ENCODE peak calls at places on chromosomes 5 and 9, in nine cellular contexts. One of them, this sample, is unnamed.

GRCh38 chr9:29691758-29692407 is 2118.6 kb upstream of the C9orf72 start:
- DNase-seq in AG10803: no peak
- DNase-seq in stomach: no peak
- DNase-seq in right lobe of liver: no peak
- DNase-seq in lower lobe of right lung: no peak
- DNase-seq in DMS53: peak
- DNase-seq in NCI-H146: peak
- DNase-seq in IMR-90: no peak
- DNase-seq in NCI-H2029 treated with DMSO at 0.1 percent for 48 hours: no peak
- DNase-seq in this sample: no peak

GRCh38 chr5:58887721-58888409 is 305.0 kb downstream of the RAB3C start:
- DNase-seq in right lobe of liver: no peak
- DNase-seq in DMS53: no peak
- DNase-seq in NCI-H2029 treated with DMSO at 0.1 percent for 48 hours: no peak
- DNase-seq in AG10803: no peak
- DNase-seq in IMR-90: peak
- DNase-seq in stomach: no peak
- DNase-seq in NCI-H146: no peak
- DNase-seq in lower lobe of right lung: no peak
- DNase-seq in this sample: no peak

GRCh38 chr5:170755679-170756456 is 27.7 kb upstream of the GABRP start:
- DNase-seq in NCI-H146: peak
- DNase-seq in right lobe of liver: no peak
- DNase-seq in AG10803: no peak
- DNase-seq in stomach: peak
- DNase-seq in IMR-90: no peak
- DNase-seq in lower lobe of right lung: peak
- DNase-seq in NCI-H2029 treated with DMSO at 0.1 percent for 48 hours: peak
- DNase-seq in DMS53: peak
- DNase-seq in this sample: no peak

GRCh38 chr9:87793292-87793691 is 67.4 kb downstream of the CTSL start:
- DNase-seq in stomach: no peak
- DNase-seq in NCI-H2029 treated with DMSO at 0.1 percent for 48 hours: no peak
- DNase-seq in NCI-H146: no peak
- DNase-seq in lower lobe of right lung: no peak
- DNase-seq in AG10803: peak
- DNase-seq in IMR-90: peak
- DNase-seq in DMS53: no peak
- DNase-seq in right lobe of liver: peak
- DNase-seq in this sample: no peak

GRCh38 chr5:54654211-54654610 is 136.7 kb downstream of the SNX18 start:
- DNase-seq in lower lobe of right lung: no peak
- DNase-seq in DMS53: no peak
- DNase-seq in stomach: no peak
- DNase-seq in AG10803: peak
- DNase-seq in right lobe of liver: no peak
- DNase-seq in IMR-90: peak
- DNase-seq in NCI-H2029 treated with DMSO at 0.1 percent for 48 hours: no peak
- DNase-seq in NCI-H146: no peak
- DNase-seq in this sample: no peak

GRCh38 chr5:168023190-168023589 is 268.3 kb upstream of the WWC1 start:
- DNase-seq in NCI-H146: peak
- DNase-seq in stomach: no peak
- DNase-seq in AG10803: peak
- DNase-seq in IMR-90: no peak
- DNase-seq in NCI-H2029 treated with DMSO at 0.1 percent for 48 hours: no peak
- DNase-seq in right lobe of liver: no peak
- DNase-seq in DMS53: no peak
- DNase-seq in lower lobe of right lung: no peak
- DNase-seq in this sample: peak

GRCh38 chr5:114223866-114224265 is 138.0 kb upstream of the KCNN2 start:
- DNase-seq in NCI-H146: no peak
- DNase-seq in right lobe of liver: no peak
- DNase-seq in IMR-90: no peak
- DNase-seq in stomach: no peak
- DNase-seq in lower lobe of right lung: no peak
- DNase-seq in AG10803: peak
- DNase-seq in DMS53: peak
- DNase-seq in NCI-H2029 treated with DMSO at 0.1 percent for 48 hours: no peak
- DNase-seq in this sample: no peak

GRCh38 chr9:69195681-69196080 is 21.6 kb downstream of the TJP2 start:
- DNase-seq in AG10803: peak
- DNase-seq in NCI-H146: no peak
- DNase-seq in IMR-90: no peak
- DNase-seq in lower lobe of right lung: no peak
- DNase-seq in NCI-H2029 treated with DMSO at 0.1 percent for 48 hours: peak
- DNase-seq in DMS53: no peak
- DNase-seq in right lobe of liver: peak
- DNase-seq in stomach: no peak
- DNase-seq in this sample: no peak

GRCh38 chr9:90942555-90942954 is 140.9 kb downstream of the SYK start:
- DNase-seq in lower lobe of right lung: no peak
- DNase-seq in IMR-90: peak
- DNase-seq in NCI-H146: no peak
- DNase-seq in NCI-H2029 treated with DMSO at 0.1 percent for 48 hours: no peak
- DNase-seq in stomach: no peak
- DNase-seq in DMS53: peak
- DNase-seq in AG10803: no peak
- DNase-seq in right lobe of liver: no peak
- DNase-seq in this sample: peak

GRCh38 chr9:70525553-70525952 is 111.1 kb upstream of the KLF9 start:
- DNase-seq in IMR-90: peak
- DNase-seq in NCI-H146: no peak
- DNase-seq in right lobe of liver: no peak
- DNase-seq in lower lobe of right lung: no peak
- DNase-seq in NCI-H2029 treated with DMSO at 0.1 percent for 48 hours: no peak
- DNase-seq in stomach: no peak
- DNase-seq in AG10803: peak
- DNase-seq in DMS53: no peak
- DNase-seq in this sample: no peak

GRCh38 chr9:10910779-10911178 is 298.0 kb upstream of the PTPRD start:
- DNase-seq in right lobe of liver: no peak
- DNase-seq in lower lobe of right lung: no peak
- DNase-seq in stomach: no peak
- DNase-seq in DMS53: no peak
- DNase-seq in IMR-90: no peak
- DNase-seq in AG10803: no peak
- DNase-seq in NCI-H146: no peak
- DNase-seq in NCI-H2029 treated with DMSO at 0.1 percent for 48 hours: peak
- DNase-seq in this sample: no peak

GRCh38 chr9:117080996-117081395 is 333.9 kb downstream of the ASTN2 start:
- DNase-seq in lower lobe of right lung: no peak
- DNase-seq in IMR-90: no peak
- DNase-seq in NCI-H146: no peak
- DNase-seq in right lobe of liver: no peak
- DNase-seq in DMS53: no peak
- DNase-seq in stomach: no peak
- DNase-seq in NCI-H2029 treated with DMSO at 0.1 percent for 48 hours: no peak
- DNase-seq in AG10803: no peak
- DNase-seq in this sample: no peak

GRCh38 chr9:20382460-20383071 is 239.7 kb downstream of the MLLT3 start:
- DNase-seq in lower lobe of right lung: no peak
- DNase-seq in stomach: no peak
- DNase-seq in IMR-90: peak
- DNase-seq in AG10803: peak
- DNase-seq in right lobe of liver: no peak
- DNase-seq in NCI-H146: peak
- DNase-seq in DMS53: peak
- DNase-seq in NCI-H2029 treated with DMSO at 0.1 percent for 48 hours: no peak
- DNase-seq in this sample: no peak

GRCh38 chr5:15612915-15613635 is 113.1 kb downstream of the FBXL7 start:
- DNase-seq in DMS53: no peak
- DNase-seq in stomach: no peak
- DNase-seq in AG10803: no peak
- DNase-seq in NCI-H2029 treated with DMSO at 0.1 percent for 48 hours: no peak
- DNase-seq in NCI-H146: no peak
- DNase-seq in lower lobe of right lung: no peak
- DNase-seq in right lobe of liver: no peak
- DNase-seq in IMR-90: no peak
- DNase-seq in this sample: no peak

GRCh38 chr9:36891341-36891811 is 142.7 kb downstream of the PAX5 start:
- DNase-seq in NCI-H146: peak
- DNase-seq in IMR-90: no peak
- DNase-seq in NCI-H2029 treated with DMSO at 0.1 percent for 48 hours: no peak
- DNase-seq in right lobe of liver: no peak
- DNase-seq in AG10803: no peak
- DNase-seq in stomach: no peak
- DNase-seq in DMS53: no peak
- DNase-seq in lower lobe of right lung: no peak
- DNase-seq in this sample: no peak

GRCh38 chr9:112819635-112820496 is 69.3 kb downstream of the SNX30 start:
- DNase-seq in IMR-90: peak
- DNase-seq in lower lobe of right lung: no peak
- DNase-seq in NCI-H146: peak
- DNase-seq in right lobe of liver: no peak
- DNase-seq in NCI-H2029 treated with DMSO at 0.1 percent for 48 hours: peak
- DNase-seq in stomach: peak
- DNase-seq in DMS53: peak
- DNase-seq in AG10803: peak
- DNase-seq in this sample: no peak

GRCh38 chr9:613771-614347 is 227.6 kb upstream of the DMRT1 start:
- DNase-seq in stomach: peak
- DNase-seq in IMR-90: peak
- DNase-seq in right lobe of liver: peak
- DNase-seq in NCI-H2029 treated with DMSO at 0.1 percent for 48 hours: peak
- DNase-seq in AG10803: peak
- DNase-seq in DMS53: peak
- DNase-seq in NCI-H146: no peak
- DNase-seq in lower lobe of right lung: peak
- DNase-seq in this sample: peak

GRCh38 chr5:76582252-76583162 is 40.7 kb downstream of the F2RL2 start:
- DNase-seq in lower lobe of right lung: no peak
- DNase-seq in DMS53: no peak
- DNase-seq in NCI-H146: no peak
- DNase-seq in stomach: no peak
- DNase-seq in NCI-H2029 treated with DMSO at 0.1 percent for 48 hours: no peak
- DNase-seq in IMR-90: peak
- DNase-seq in right lobe of liver: no peak
- DNase-seq in AG10803: no peak
- DNase-seq in this sample: no peak

GRCh38 chr9:79395691-79396558 is 175.8 kb upstream of the TLE4 start:
- DNase-seq in stomach: no peak
- DNase-seq in AG10803: no peak
- DNase-seq in right lobe of liver: no peak
- DNase-seq in DMS53: no peak
- DNase-seq in NCI-H2029 treated with DMSO at 0.1 percent for 48 hours: no peak
- DNase-seq in lower lobe of right lung: no peak
- DNase-seq in IMR-90: no peak
- DNase-seq in NCI-H146: peak
- DNase-seq in this sample: no peak

GRCh38 chr5:56876325-56876724 is 33.1 kb upstream of the SETD9 start:
- DNase-seq in right lobe of liver: no peak
- DNase-seq in lower lobe of right lung: no peak
- DNase-seq in NCI-H2029 treated with DMSO at 0.1 percent for 48 hours: no peak
- DNase-seq in AG10803: peak
- DNase-seq in IMR-90: peak
- DNase-seq in DMS53: no peak
- DNase-seq in NCI-H146: no peak
- DNase-seq in stomach: no peak
- DNase-seq in this sample: no peak

GRCh38 chr5:176364765-176365662 is at the start of gene ARL10:
- DNase-seq in NCI-H146: peak
- DNase-seq in right lobe of liver: peak
- DNase-seq in lower lobe of right lung: peak
- DNase-seq in DMS53: peak
- DNase-seq in stomach: no peak
- DNase-seq in NCI-H2029 treated with DMSO at 0.1 percent for 48 hours: no peak
- DNase-seq in IMR-90: peak
- DNase-seq in AG10803: no peak
- DNase-seq in this sample: peak

GRCh38 chr5:174464504-174465165 is 259.7 kb upstream of the MSX2 start:
- DNase-seq in lower lobe of right lung: no peak
- DNase-seq in IMR-90: no peak
- DNase-seq in right lobe of liver: no peak
- DNase-seq in DMS53: no peak
- DNase-seq in NCI-H2029 treated with DMSO at 0.1 percent for 48 hours: no peak
- DNase-seq in stomach: no peak
- DNase-seq in AG10803: no peak
- DNase-seq in NCI-H146: no peak
- DNase-seq in this sample: no peak

GRCh38 chr5:72884911-72885310 is 68.5 kb downstream of the TNPO1 start:
- DNase-seq in DMS53: no peak
- DNase-seq in lower lobe of right lung: no peak
- DNase-seq in NCI-H146: no peak
- DNase-seq in stomach: no peak
- DNase-seq in IMR-90: no peak
- DNase-seq in right lobe of liver: no peak
- DNase-seq in NCI-H2029 treated with DMSO at 0.1 percent for 48 hours: no peak
- DNase-seq in AG10803: no peak
- DNase-seq in this sample: no peak

GRCh38 chr9:107712390-107712789 is 222.8 kb upstream of the KLF4 start:
- DNase-seq in AG10803: peak
- DNase-seq in right lobe of liver: no peak
- DNase-seq in IMR-90: peak
- DNase-seq in lower lobe of right lung: no peak
- DNase-seq in NCI-H2029 treated with DMSO at 0.1 percent for 48 hours: no peak
- DNase-seq in DMS53: peak
- DNase-seq in NCI-H146: no peak
- DNase-seq in stomach: no peak
- DNase-seq in this sample: no peak

GRCh38 chr5:148962761-148963324 is 100.0 kb downstream of the SH3TC2 start:
- DNase-seq in IMR-90: no peak
- DNase-seq in NCI-H146: no peak
- DNase-seq in DMS53: peak
- DNase-seq in right lobe of liver: no peak
- DNase-seq in AG10803: no peak
- DNase-seq in NCI-H2029 treated with DMSO at 0.1 percent for 48 hours: no peak
- DNase-seq in lower lobe of right lung: no peak
- DNase-seq in stomach: no peak
- DNase-seq in this sample: no peak

GRCh38 chr9:125949247-125949646 is 202.1 kb downstream of the PBX3 start:
- DNase-seq in AG10803: peak
- DNase-seq in NCI-H146: no peak
- DNase-seq in IMR-90: no peak
- DNase-seq in lower lobe of right lung: no peak
- DNase-seq in stomach: no peak
- DNase-seq in DMS53: no peak
- DNase-seq in right lobe of liver: no peak
- DNase-seq in NCI-H2029 treated with DMSO at 0.1 percent for 48 hours: no peak
- DNase-seq in this sample: no peak

GRCh38 chr5:78647411-78647818 is 1.2 kb downstream of the LHFPL2 start:
- DNase-seq in stomach: no peak
- DNase-seq in DMS53: peak
- DNase-seq in IMR-90: peak
- DNase-seq in lower lobe of right lung: no peak
- DNase-seq in AG10803: peak
- DNase-seq in NCI-H146: peak
- DNase-seq in right lobe of liver: peak
- DNase-seq in NCI-H2029 treated with DMSO at 0.1 percent for 48 hours: no peak
- DNase-seq in this sample: no peak

GRCh38 chr9:92592946-92593860 is 57.4 kb upstream of the ECM2 start:
- DNase-seq in DMS53: no peak
- DNase-seq in NCI-H2029 treated with DMSO at 0.1 percent for 48 hours: no peak
- DNase-seq in IMR-90: peak
- DNase-seq in NCI-H146: no peak
- DNase-seq in AG10803: peak
- DNase-seq in stomach: no peak
- DNase-seq in right lobe of liver: no peak
- DNase-seq in lower lobe of right lung: no peak
- DNase-seq in this sample: no peak

GRCh38 chr9:2635922-2636321 is 14.3 kb downstream of the VLDLR start:
- DNase-seq in IMR-90: no peak
- DNase-seq in NCI-H146: no peak
- DNase-seq in AG10803: no peak
- DNase-seq in stomach: no peak
- DNase-seq in lower lobe of right lung: no peak
- DNase-seq in right lobe of liver: no peak
- DNase-seq in DMS53: no peak
- DNase-seq in NCI-H2029 treated with DMSO at 0.1 percent for 48 hours: no peak
- DNase-seq in this sample: no peak

GRCh38 chr9:98328770-98329169 is 73.3 kb upstream of the TBC1D2 start:
- DNase-seq in NCI-H146: no peak
- DNase-seq in right lobe of liver: no peak
- DNase-seq in AG10803: no peak
- DNase-seq in lower lobe of right lung: no peak
- DNase-seq in DMS53: no peak
- DNase-seq in IMR-90: no peak
- DNase-seq in stomach: no peak
- DNase-seq in NCI-H2029 treated with DMSO at 0.1 percent for 48 hours: no peak
- DNase-seq in this sample: no peak

GRCh38 chr9:114570742-114571141 is 16.8 kb upstream of the ATP6V1G1 start:
- DNase-seq in DMS53: no peak
- DNase-seq in NCI-H2029 treated with DMSO at 0.1 percent for 48 hours: no peak
- DNase-seq in right lobe of liver: no peak
- DNase-seq in IMR-90: no peak
- DNase-seq in NCI-H146: no peak
- DNase-seq in lower lobe of right lung: no peak
- DNase-seq in stomach: no peak
- DNase-seq in AG10803: no peak
- DNase-seq in this sample: no peak

This sample was measured in ureter.